ENCODE peak calls at places on chromosomes 13 and 19, in four cellular contexts. One of them, this sample, is unnamed.

GRCh38 chr13:41137241-41137640 is 4.6 kb upstream of the KBTBD6 start:
- DNase-seq in mucosa of descending colon: no peak
- DNase-seq in brain microvascular endothelial cell: no peak
- DNase-seq in heart left ventricle: no peak
- DNase-seq in this sample: no peak

GRCh38 chr13:39876258-39876657 is 220.8 kb downstream of the COG6 start:
- DNase-seq in mucosa of descending colon: no peak
- DNase-seq in brain microvascular endothelial cell: peak
- DNase-seq in heart left ventricle: no peak
- DNase-seq in this sample: peak

GRCh38 chr13:113814435-113814821 is 49.4 kb downstream of the GAS6 start:
- DNase-seq in mucosa of descending colon: no peak
- DNase-seq in brain microvascular endothelial cell: peak
- DNase-seq in heart left ventricle: no peak
- DNase-seq in this sample: peak

GRCh38 chr19:50607874-50608785 is 31.6 kb downstream of the SYT3 start:
- DNase-seq in mucosa of descending colon: peak
- DNase-seq in brain microvascular endothelial cell: peak
- DNase-seq in heart left ventricle: peak
- DNase-seq in this sample: no peak

GRCh38 chr19:48543121-48543710 is 8.8 kb upstream of the SULT2B1 start:
- DNase-seq in mucosa of descending colon: no peak
- DNase-seq in brain microvascular endothelial cell: peak
- DNase-seq in heart left ventricle: no peak
- DNase-seq in this sample: no peak

GRCh38 chr13:51913421-51914136 is 51.8 kb downstream of the CCDC70 start:
- DNase-seq in mucosa of descending colon: no peak
- DNase-seq in brain microvascular endothelial cell: no peak
- DNase-seq in heart left ventricle: no peak
- DNase-seq in this sample: no peak

GRCh38 chr19:43574424-43575155 is 737 bp downstream of the XRCC1 start:
- DNase-seq in mucosa of descending colon: no peak
- DNase-seq in brain microvascular endothelial cell: peak
- DNase-seq in heart left ventricle: no peak
- DNase-seq in this sample: no peak

GRCh38 chr19:17158584-17158983 is 56.6 kb upstream of the USE1 start:
- DNase-seq in mucosa of descending colon: no peak
- DNase-seq in brain microvascular endothelial cell: no peak
- DNase-seq in heart left ventricle: no peak
- DNase-seq in this sample: no peak

GRCh38 chr13:49655906-49656305 is 27.6 kb downstream of the ARL11 start:
- DNase-seq in mucosa of descending colon: no peak
- DNase-seq in brain microvascular endothelial cell: no peak
- DNase-seq in heart left ventricle: no peak
- DNase-seq in this sample: no peak

GRCh38 chr19:2055871-2056809 is 5.1 kb upstream of the MKNK2 start:
- DNase-seq in mucosa of descending colon: peak
- DNase-seq in brain microvascular endothelial cell: no peak
- DNase-seq in heart left ventricle: peak
- DNase-seq in this sample: no peak

GRCh38 chr13:47420568-47420967 is 523.7 kb upstream of the HTR2A start:
- DNase-seq in mucosa of descending colon: no peak
- DNase-seq in brain microvascular endothelial cell: peak
- DNase-seq in heart left ventricle: no peak
- DNase-seq in this sample: no peak

DNA sequence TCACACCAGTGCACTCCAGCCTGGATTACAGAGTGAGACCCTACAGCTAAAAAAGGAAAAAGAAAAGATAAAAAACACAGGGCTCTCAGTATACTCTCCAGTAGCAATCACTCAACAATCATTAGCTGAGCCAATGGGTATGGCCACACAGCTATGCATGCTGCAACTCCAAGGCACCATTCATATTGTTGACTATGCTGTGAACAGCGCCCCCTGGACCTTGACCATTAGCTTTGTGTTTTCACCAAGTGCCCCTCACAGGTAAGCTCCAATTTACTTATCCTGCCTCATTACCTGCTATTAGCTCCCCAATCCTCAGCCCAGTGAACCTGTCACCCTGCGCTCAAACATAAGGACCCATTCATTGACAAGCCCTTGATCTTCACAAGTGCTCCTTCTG is 35.8 kb downstream of the ZIC5 start:
- DNase-seq in mucosa of descending colon: no peak
- DNase-seq in brain microvascular endothelial cell: no peak
- DNase-seq in heart left ventricle: no peak
- DNase-seq in this sample: no peak
- TF ChIP-seq CTCF in mucosa of descending colon: no peak
- TF ChIP-seq CTCF in brain microvascular endothelial cell: no peak
- TF ChIP-seq CTCF in heart left ventricle: no peak
- TF ChIP-seq CTCF in this sample: peak

GRCh38 chr19:38210458-38210987 is 13.5 kb downstream of the DPF1 start:
- DNase-seq in mucosa of descending colon: no peak
- DNase-seq in brain microvascular endothelial cell: no peak
- DNase-seq in heart left ventricle: peak
- DNase-seq in this sample: no peak
- H3K4me3 ChIP-seq in mucosa of descending colon: no peak
- H3K4me3 ChIP-seq in brain microvascular endothelial cell: peak
- H3K4me3 ChIP-seq in heart left ventricle: no peak
- H3K4me3 ChIP-seq in this sample: no peak

DNA sequence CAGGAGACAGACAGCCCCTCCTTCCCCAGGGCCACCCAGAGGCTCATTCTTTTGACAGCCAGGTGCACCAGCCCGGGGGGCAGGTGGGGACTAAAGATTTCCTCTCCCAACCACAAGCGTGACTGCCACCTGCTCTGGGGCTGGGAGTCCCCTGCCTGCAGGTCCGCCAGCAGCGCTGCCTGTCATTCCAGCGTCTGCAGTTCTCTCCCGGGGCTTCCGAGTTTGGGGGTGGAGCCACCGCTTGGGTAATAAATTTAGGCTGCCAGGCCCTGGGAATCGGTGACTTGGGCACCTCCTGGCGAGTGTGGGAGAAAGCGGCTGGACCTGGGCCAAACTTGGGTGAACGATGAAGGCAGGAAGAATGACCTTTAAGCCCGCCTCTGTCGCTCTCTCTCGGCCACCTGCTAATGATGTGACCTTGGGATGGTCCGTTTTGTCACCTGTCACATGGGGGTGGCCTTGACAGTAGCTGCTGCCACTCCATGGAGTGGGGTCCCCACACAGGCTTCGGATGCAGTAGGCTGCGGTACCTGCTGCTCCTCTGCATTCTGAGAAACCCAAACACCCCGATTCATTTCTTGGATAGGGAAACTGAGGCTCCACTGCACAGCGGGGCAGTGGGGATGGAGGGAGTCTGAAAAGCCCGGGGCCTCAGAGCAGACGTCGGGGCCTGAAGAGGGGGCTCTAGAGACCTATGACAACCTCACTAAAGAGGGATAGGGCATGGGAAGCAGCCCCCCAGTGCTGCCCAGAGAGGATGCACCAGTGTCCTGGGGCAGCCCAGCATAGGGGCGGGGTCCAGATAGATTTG is 12.8 kb downstream of the FUT6 start:
- DNase-seq in mucosa of descending colon: peak
- DNase-seq in brain microvascular endothelial cell: no peak
- DNase-seq in heart left ventricle: peak
- DNase-seq in this sample: no peak
- TF ChIP-seq CTCF in mucosa of descending colon: no peak
- TF ChIP-seq CTCF in brain microvascular endothelial cell: no peak
- TF ChIP-seq CTCF in heart left ventricle: no peak
- TF ChIP-seq CTCF in this sample: peak

GRCh38 chr19:15259900-15260299 is 27.7 kb upstream of the EPHX3 start:
- DNase-seq in mucosa of descending colon: no peak
- DNase-seq in brain microvascular endothelial cell: no peak
- DNase-seq in heart left ventricle: no peak
- DNase-seq in this sample: no peak
- H3K4me3 ChIP-seq in mucosa of descending colon: no peak
- H3K4me3 ChIP-seq in brain microvascular endothelial cell: no peak
- H3K4me3 ChIP-seq in heart left ventricle: no peak
- H3K4me3 ChIP-seq in this sample: no peak

GRCh38 chr13:93003531-93003930 is 223.1 kb upstream of the GPC6 start:
- DNase-seq in mucosa of descending colon: no peak
- DNase-seq in brain microvascular endothelial cell: no peak
- DNase-seq in heart left ventricle: no peak
- DNase-seq in this sample: no peak

GRCh38 chr13:93007928-93008327 is 218.7 kb upstream of the GPC6 start:
- DNase-seq in mucosa of descending colon: no peak
- DNase-seq in brain microvascular endothelial cell: no peak
- DNase-seq in heart left ventricle: no peak
- DNase-seq in this sample: no peak

GRCh38 chr13:93002071-93002470 is 224.5 kb upstream of the GPC6 start:
- DNase-seq in mucosa of descending colon: no peak
- DNase-seq in brain microvascular endothelial cell: no peak
- DNase-seq in heart left ventricle: no peak
- DNase-seq in this sample: no peak

DNA sequence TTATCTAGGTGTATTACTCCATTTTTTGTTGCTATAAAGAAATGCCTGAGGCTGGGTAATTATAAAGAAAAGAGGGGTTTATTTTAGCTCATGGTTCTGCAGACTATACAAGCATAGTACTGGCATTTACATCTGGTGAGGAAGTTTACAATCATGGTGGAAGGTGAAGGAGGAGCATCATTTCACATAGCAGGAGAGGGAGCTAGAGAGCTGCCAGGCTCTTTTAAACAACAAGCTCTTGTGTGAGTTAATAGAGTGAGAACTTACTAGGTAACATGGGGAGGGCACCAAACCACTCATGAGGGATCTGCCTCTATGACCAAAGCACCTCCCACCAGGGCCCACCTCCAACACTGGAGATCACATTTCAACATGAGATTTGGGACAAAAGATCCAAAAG is 221.7 kb upstream of the GPC6 start:
- DNase-seq in mucosa of descending colon: no peak
- DNase-seq in brain microvascular endothelial cell: peak
- DNase-seq in heart left ventricle: no peak
- DNase-seq in this sample: no peak
- TF ChIP-seq CTCF in mucosa of descending colon: no peak
- TF ChIP-seq CTCF in brain microvascular endothelial cell: peak
- TF ChIP-seq CTCF in heart left ventricle: no peak
- TF ChIP-seq CTCF in this sample: no peak

GRCh38 chr13:98311200-98311548 is 134.1 kb upstream of the RNF113B start:
- DNase-seq in mucosa of descending colon: no peak
- DNase-seq in brain microvascular endothelial cell: no peak
- DNase-seq in heart left ventricle: no peak
- DNase-seq in this sample: no peak
- H3K4me3 ChIP-seq in mucosa of descending colon: no peak
- H3K4me3 ChIP-seq in brain microvascular endothelial cell: no peak
- H3K4me3 ChIP-seq in heart left ventricle: no peak
- H3K4me3 ChIP-seq in this sample: no peak

This sample was measured in astrocyte of the cerebellum.